ENCODE peak calls at places on chromosomes 4 and X, in nine cellular contexts. E is ovary, N is mesendoderm, V is A673, U is suprapubic skin, L is tibial nerve, P is tibial artery, R is HepG2, D is cardiac muscle cell. O is an unnamed sample.

GRCh38 chrX:16727637-16728036 is 8.2 kb downstream of the SYAP1 start:
- DNase-seq in E (no peak), N (no peak), V (no peak), U (no peak), L (no peak), P (no peak), R (no peak), D (no peak), O (no peak)

GRCh38 chrX:12929701-12930100 is 23.3 kb downstream of the TLR8 start:
- DNase-seq in E (no peak), N (no peak), V (no peak), U (no peak), L (no peak), P (no peak), R (no peak), D (no peak), O (no peak)

GRCh38 chrX:41333744-41333993 is 293 bp upstream of the DDX3X start:
- DNase-seq in E (peak), N (peak), V (peak), U (no peak), L (peak), P (peak), R (peak), D (peak), O (peak)

GRCh38 chr4:10160280-10160856 is 43.8 kb upstream of the WDR1 start:
- DNase-seq in E (no peak), N (peak), V (no peak), U (no peak), L (no peak), P (no peak), R (peak), D (peak), O (peak)

GRCh38 chrX:152646961-152647360 is 9.3 kb downstream of the GABRQ start:
- DNase-seq in E (no peak), N (no peak), V (no peak), U (no peak), L (no peak), P (no peak), R (no peak), D (no peak), O (no peak)

GRCh38 chr4:6561173-6561516 is 13.8 kb upstream of the MAN2B2 start:
- DNase-seq in E (no peak), N (no peak), V (no peak), U (no peak), L (no peak), P (no peak), R (no peak), D (peak), O (no peak)

GRCh38 chr4:4413806-4414205 is 26.9 kb downstream of the NSG1 start:
- DNase-seq in E (peak), N (no peak), V (no peak), U (no peak), L (no peak), P (no peak), R (no peak), D (no peak), O (no peak)

GRCh38 chr4:150018257-150018656 is 60.0 kb upstream of the DCLK2 start:
- DNase-seq in E (no peak), N (no peak), V (no peak), U (no peak), L (no peak), P (no peak), R (no peak), D (no peak), O (no peak)

GRCh38 chr4:41102360-41103092 is 111.8 kb downstream of the APBB2 start:
- DNase-seq in E (no peak), N (no peak), V (no peak), U (no peak), L (no peak), P (no peak), R (no peak), D (no peak), O (no peak)

GRCh38 chrX:12988797-12989196 is 13.9 kb downstream of the TMSB4X start:
- DNase-seq in E (no peak), N (no peak), V (no peak), U (no peak), L (no peak), P (no peak), R (peak), D (peak), O (peak)

GRCh38 chr4:92111493-92111892 is 192.3 kb upstream of the GRID2 start:
- DNase-seq in E (no peak), N (no peak), V (no peak), U (no peak), L (no peak), P (no peak), R (no peak), D (no peak), O (no peak)

GRCh38 chrX:125293792-125294780 is 25.6 kb upstream of the TEX13C start:
- DNase-seq in E (no peak), N (no peak), V (no peak), U (no peak), L (no peak), P (no peak), R (no peak), D (peak), O (no peak)

GRCh38 chrX:105608745-105609144 is 213.6 kb upstream of the NRK start:
- DNase-seq in E (no peak), N (no peak), V (no peak), U (no peak), L (no peak), P (no peak), R (no peak), D (peak), O (no peak)

GRCh38 chr4:6992728-6993655 is 50.2 kb upstream of the TADA2B start:
- DNase-seq in E (no peak), N (no peak), V (no peak), U (no peak), L (no peak), P (no peak), R (no peak), D (no peak), O (no peak)

DNA sequence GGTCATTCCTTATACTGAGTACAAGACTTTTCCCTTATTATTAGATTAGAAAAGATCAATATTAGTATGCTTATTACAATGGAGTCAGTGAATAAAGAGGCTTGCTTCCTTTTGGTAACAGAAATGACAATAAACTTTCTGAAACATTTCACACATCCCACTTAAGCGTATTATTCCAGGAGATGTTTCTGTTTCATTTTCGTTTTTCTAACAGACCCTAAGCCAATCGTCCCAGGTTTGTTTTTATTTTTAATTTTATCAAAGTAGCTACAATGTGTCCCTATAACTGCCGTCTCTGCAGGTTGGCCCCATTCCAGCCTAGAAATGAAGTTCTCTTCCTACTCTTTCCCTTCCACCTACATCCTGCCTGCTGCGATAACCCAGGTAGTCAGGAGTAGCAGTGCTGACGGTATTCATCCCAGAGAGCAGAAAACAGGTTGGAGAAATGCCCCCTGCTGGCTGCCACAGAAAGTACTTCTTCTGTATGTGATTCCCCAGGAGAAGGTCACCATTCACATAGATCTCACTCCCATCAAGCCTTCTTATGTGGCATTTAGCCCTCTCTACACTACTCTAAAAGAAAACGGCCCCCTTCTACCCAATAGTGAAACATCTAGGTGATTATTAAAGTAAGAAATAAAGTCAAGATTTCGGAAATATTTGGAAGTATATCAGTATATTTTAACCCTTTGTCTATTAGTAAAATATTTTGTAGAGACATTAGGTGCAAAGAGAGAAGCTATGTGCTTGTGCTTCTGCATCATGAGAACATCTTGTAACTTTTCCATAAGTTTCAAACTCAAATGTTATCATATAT is 40.4 kb downstream of the ENPEP start:
- DNase-seq in E (peak), N (peak), V (peak), U (no peak), L (peak), P (peak), R (peak), D (peak), O (peak)
- H3K4me3 ChIP-seq in E (peak), N (no peak), V (peak), U (peak), L (peak), P (peak), R (peak), D (no peak), O (peak)

GRCh38 chr4:15476396-15476795 is 6.7 kb downstream of the CC2D2A start:
- DNase-seq in E (no peak), N (no peak), V (no peak), U (no peak), L (no peak), P (no peak), R (no peak), D (no peak), O (no peak)

GRCh38 chr4:15479089-15479912 is 9.6 kb downstream of the CC2D2A start:
- DNase-seq in E (peak), N (peak), V (peak), U (no peak), L (peak), P (peak), R (peak), D (peak), O (peak)

GRCh38 chr4:15482346-15482745 is 12.7 kb downstream of the CC2D2A start:
- DNase-seq in E (no peak), N (peak), V (no peak), U (no peak), L (no peak), P (no peak), R (no peak), D (no peak), O (no peak)

GRCh38 chr4:15479913-15480185 is 10.2 kb downstream of the CC2D2A start:
- DNase-seq in E (no peak), N (no peak), V (no peak), U (no peak), L (no peak), P (no peak), R (no peak), D (peak), O (no peak)

DNA sequence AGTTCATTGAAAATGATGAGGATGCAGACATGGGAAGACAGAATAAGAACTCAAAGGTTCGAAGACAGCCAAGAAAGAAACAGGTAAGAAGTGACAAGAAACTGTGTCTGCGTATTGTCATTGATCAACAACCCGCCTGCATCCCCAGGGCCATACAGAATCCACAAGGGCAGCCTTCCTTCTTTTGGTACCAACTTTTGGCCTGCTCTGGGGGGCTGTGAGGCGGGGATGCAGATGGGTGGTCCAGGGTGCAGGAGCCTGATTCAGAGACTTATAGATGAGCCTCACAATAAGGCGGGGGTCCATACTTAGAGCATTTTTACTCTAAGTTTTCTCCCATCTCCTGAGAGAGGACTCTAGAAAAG is 9.0 kb downstream of the CC2D2A start:
- DNase-seq in E (no peak), N (no peak), V (no peak), U (no peak), L (no peak), P (no peak), R (no peak), D (no peak), O (no peak)
- H3K4me3 ChIP-seq in E (no peak), N (no peak), V (peak), U (peak), L (no peak), P (peak), R (no peak), D (peak), O (no peak)

DNA sequence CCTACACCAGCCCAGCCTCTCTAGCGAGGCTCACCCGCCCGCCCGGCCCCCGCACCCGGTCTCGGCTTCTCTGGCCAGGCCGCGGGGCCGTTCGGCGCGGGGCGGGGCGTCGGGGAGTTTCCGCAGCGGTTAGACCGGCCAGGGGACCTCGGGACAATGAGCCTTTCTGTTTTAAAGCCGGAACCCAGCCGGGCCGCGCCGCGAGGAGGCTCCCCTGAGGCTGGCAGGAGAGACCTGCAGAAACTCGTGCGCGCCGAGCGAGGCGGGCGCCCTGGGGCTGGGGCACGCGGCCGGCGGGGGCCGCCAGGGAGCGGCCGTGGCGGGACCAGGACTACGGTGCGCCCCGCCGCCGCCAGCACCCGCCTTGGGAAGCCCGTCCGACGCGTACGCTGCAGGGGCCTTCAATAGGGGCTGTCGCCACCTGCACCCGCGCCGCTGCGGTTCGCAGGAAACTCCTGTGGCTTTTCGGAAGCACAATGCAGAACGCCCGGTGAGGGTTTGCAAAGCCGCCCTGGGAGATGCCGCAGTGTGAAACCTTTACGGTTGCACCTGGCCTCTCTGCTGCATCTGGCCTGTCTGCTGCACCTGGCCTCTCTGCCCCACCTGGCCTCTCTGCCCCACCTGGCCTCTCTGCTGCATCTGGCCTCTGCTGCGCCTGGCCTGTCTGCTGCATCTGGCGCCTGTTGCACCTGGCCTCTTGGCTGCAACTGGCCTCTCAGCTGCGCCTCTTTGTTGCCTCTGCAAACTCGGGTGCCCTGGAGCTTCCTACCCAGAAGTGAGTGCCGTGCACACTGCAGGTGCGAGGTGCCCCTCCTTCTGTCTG is 63.9 kb downstream of the TRAPPC11 start:
- DNase-seq in E (peak), N (peak), V (peak), U (no peak), L (no peak), P (peak), R (no peak), D (peak), O (peak)
- H3K4me3 ChIP-seq in E (peak), N (no peak), V (peak), U (peak), L (peak), P (peak), R (peak), D (peak), O (peak)

GRCh38 chr4:54063224-54063623 is 1.2 kb downstream of the CHIC2 start:
- DNase-seq in E (no peak), N (no peak), V (no peak), U (no peak), L (no peak), P (no peak), R (peak), D (peak), O (peak)

GRCh38 chr4:54063737-54064316 is 578 bp downstream of the CHIC2 start:
- DNase-seq in E (peak), N (peak), V (peak), U (peak), L (peak), P (peak), R (peak), D (no peak), O (peak)

GRCh38 chr4:54061873-54062272 is 2.5 kb downstream of the CHIC2 start:
- DNase-seq in E (no peak), N (no peak), V (no peak), U (no peak), L (no peak), P (no peak), R (no peak), D (no peak), O (peak)

GRCh38 chr4:54061067-54061466 is 3.3 kb downstream of the CHIC2 start:
- DNase-seq in E (no peak), N (no peak), V (no peak), U (no peak), L (no peak), P (no peak), R (no peak), D (no peak), O (no peak)

DNA sequence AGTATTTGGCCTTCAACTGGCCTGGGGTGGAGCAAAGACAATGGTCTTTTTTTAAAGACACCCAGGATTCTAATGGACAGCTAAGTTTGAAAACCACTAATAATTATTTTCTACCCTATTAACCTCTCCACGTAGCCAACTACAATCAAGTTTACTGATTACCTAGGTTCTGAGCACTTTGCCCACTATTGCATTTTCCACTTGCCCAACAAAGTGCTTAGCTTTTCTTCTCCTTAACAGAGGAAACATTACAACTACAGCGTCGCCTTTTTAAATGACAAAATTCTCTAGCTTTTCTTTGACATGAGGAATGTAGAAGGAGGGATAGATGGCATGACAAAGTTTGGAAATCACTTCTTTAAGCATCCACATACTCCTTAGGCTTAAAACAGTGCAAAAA is 2.0 kb downstream of the CHIC2 start:
- DNase-seq in E (no peak), N (no peak), V (no peak), U (no peak), L (no peak), P (no peak), R (no peak), D (no peak), O (peak)
- H3K4me3 ChIP-seq in E (peak), N (no peak), V (peak), U (peak), L (peak), P (peak), R (peak), D (peak), O (peak)

DNA sequence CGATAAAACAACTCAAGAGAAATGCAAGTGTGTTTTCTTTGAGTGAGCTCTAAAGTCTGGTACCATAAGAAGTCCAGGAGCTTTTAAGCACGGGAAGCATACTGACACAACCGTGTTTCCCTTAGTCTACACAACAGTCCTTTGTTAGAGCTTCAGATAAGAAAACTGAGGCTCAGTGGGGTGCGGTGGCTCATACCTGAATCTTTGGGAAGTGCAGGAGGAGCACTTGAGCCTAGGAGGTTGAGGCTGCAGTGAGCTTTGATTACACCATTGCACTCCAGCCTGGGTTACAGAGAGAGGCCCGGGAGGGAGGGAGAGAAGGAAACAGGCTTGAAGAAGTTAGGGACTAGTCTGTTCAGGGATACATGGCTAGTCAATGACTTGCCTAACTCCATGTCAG is 21.9 kb downstream of the LEF1 start:
- DNase-seq in E (no peak), N (peak), V (no peak), U (no peak), L (no peak), P (no peak), R (no peak), D (no peak), O (no peak)
- H3K4me3 ChIP-seq in E (no peak), N (no peak), V (no peak), U (no peak), L (no peak), P (no peak), R (no peak), D (no peak), O (no peak)

GRCh38 chr4:17059192-17059634 is 160.8 kb upstream of the LDB2 start:
- DNase-seq in E (peak), N (no peak), V (peak), U (no peak), L (peak), P (peak), R (no peak), D (peak), O (no peak)
- H3K4me3 ChIP-seq in E (no peak), N (no peak), V (no peak), U (no peak), L (peak), P (peak), R (no peak), D (no peak), O (no peak)

DNA sequence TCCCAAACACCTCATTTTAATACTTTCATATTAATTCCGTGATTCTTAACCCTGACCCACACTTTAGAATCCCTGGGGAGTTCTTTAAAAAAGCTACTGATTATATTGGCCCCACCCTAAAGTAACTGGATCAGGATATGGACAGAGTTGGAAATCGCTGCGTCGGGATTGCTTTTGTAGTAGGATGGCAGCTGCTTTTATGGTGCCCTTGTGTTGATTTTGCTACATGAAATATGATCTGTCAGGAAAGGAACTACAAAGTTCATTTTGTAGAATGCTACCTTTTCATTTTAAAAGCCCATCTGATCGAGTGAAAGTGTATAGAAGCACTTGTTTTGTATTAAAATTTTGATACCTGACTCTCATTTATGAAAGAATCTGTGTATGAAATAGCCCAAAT is 43.6 kb downstream of the TMEM131L start:
- DNase-seq in E (no peak), N (no peak), V (no peak), U (no peak), L (no peak), P (no peak), R (peak), D (no peak), O (peak)
- H3K4me3 ChIP-seq in E (no peak), N (no peak), V (no peak), U (no peak), L (no peak), P (no peak), R (no peak), D (no peak), O (no peak)